ENCODE peak calls at places on chromosomes 16 and 17, in four cellular contexts. One of them, this sample, is unnamed.

GRCh38 chr16:31874354-31875111 is 926 bp downstream of the ZNF267 start:
- DNase-seq in GF-D8: peak; percentile 63
- DNase-seq in thoracic aorta: no peak
- DNase-seq in aorta: no peak
- DNase-seq in this sample: no peak

GRCh38 chr17:76369804-76370203 is 14.6 kb upstream of the SPHK1 start:
- DNase-seq in aorta: no peak
- DNase-seq in GF-D8: no peak
- DNase-seq in thoracic aorta: no peak
- DNase-seq in this sample: no peak

GRCh38 chr16:57747996-57748395 is 12.4 kb downstream of the KATNB1 start:
- DNase-seq in aorta: no peak
- DNase-seq in GF-D8: no peak
- DNase-seq in thoracic aorta: no peak
- DNase-seq in this sample: no peak

GRCh38 chr17:45228985-45229517 is 7.4 kb downstream of the FMNL1 start:
- DNase-seq in thoracic aorta: peak; percentile 20
- DNase-seq in aorta: peak; percentile 91
- DNase-seq in GF-D8: peak; percentile 95
- DNase-seq in this sample: no peak

GRCh38 chr16:85187886-85188285 is 75.6 kb upstream of the CIBAR2 start:
- DNase-seq in aorta: no peak
- DNase-seq in GF-D8: no peak
- DNase-seq in thoracic aorta: no peak
- DNase-seq in this sample: no peak

GRCh38 chr17:68294617-68295016 is 3.3 kb downstream of the ARSG start:
- DNase-seq in aorta: no peak
- DNase-seq in GF-D8: no peak
- DNase-seq in thoracic aorta: no peak
- DNase-seq in this sample: no peak

GRCh38 chr17:13031718-13032350 is 14.0 kb upstream of the ELAC2 start:
- DNase-seq in thoracic aorta: no peak
- DNase-seq in GF-D8: no peak
- DNase-seq in aorta: no peak
- DNase-seq in this sample: no peak

GRCh38 chr16:89090669-89091426 is 2.8 kb upstream of the ACSF3 start:
- DNase-seq in GF-D8: no peak
- DNase-seq in aorta: no peak
- DNase-seq in thoracic aorta: no peak
- DNase-seq in this sample: no peak

GRCh38 chr17:28154242-28154641 is 111.8 kb downstream of the NLK start:
- DNase-seq in aorta: no peak
- DNase-seq in GF-D8: no peak
- DNase-seq in thoracic aorta: no peak
- DNase-seq in this sample: no peak

GRCh38 chr16:22843122-22843521 is 29.2 kb downstream of the HS3ST2 start:
- DNase-seq in GF-D8: no peak
- DNase-seq in aorta: no peak
- DNase-seq in thoracic aorta: no peak
- DNase-seq in this sample: no peak

GRCh38 chr16:10579965-10580918 is at the start of gene EMP2:
- DNase-seq in thoracic aorta: peak; percentile 34
- DNase-seq in GF-D8: no peak
- DNase-seq in aorta: peak; percentile 96
- DNase-seq in this sample: peak; percentile 72

GRCh38 chr17:48704521-48704920 is 17.8 kb downstream of the PRAC1 start:
- DNase-seq in thoracic aorta: no peak
- DNase-seq in aorta: no peak
- DNase-seq in GF-D8: no peak
- DNase-seq in this sample: no peak

GRCh38 chr17:14775761-14776492 is 475.0 kb downstream of the HS3ST3B1 start:
- DNase-seq in aorta: no peak
- DNase-seq in GF-D8: no peak
- DNase-seq in thoracic aorta: no peak
- DNase-seq in this sample: no peak

GRCh38 chr17:19728114-19728495 is 11.7 kb upstream of the SLC47A2 start:
- DNase-seq in thoracic aorta: peak; percentile 40
- DNase-seq in aorta: peak; percentile 93
- DNase-seq in GF-D8: no peak
- DNase-seq in this sample: peak; percentile 89

GRCh38 chr17:17525956-17526355 is 29.8 kb upstream of the RASD1 start:
- DNase-seq in thoracic aorta: no peak
- DNase-seq in aorta: no peak
- DNase-seq in GF-D8: no peak
- DNase-seq in this sample: no peak

GRCh38 chr17:63841350-63842172 is 924 bp downstream of the SMARCD2 start:
- DNase-seq in aorta: peak; percentile 82
- DNase-seq in GF-D8: no peak
- DNase-seq in thoracic aorta: no peak
- DNase-seq in this sample: peak; percentile 60

GRCh38 chr17:17694229-17695081 is 13.2 kb downstream of the RAI1 start:
- DNase-seq in GF-D8: no peak
- DNase-seq in aorta: peak; percentile 91
- DNase-seq in thoracic aorta: peak; percentile 36
- DNase-seq in this sample: peak; percentile 75

GRCh38 chr16:71542377-71542776 is 16.2 kb downstream of the CHST4 start:
- DNase-seq in aorta: no peak
- DNase-seq in GF-D8: no peak
- DNase-seq in thoracic aorta: no peak
- DNase-seq in this sample: no peak

GRCh38 chr17:65191805-65192740 is 54.9 kb downstream of the RGS9 start:
- DNase-seq in thoracic aorta: no peak
- DNase-seq in aorta: no peak
- DNase-seq in GF-D8: no peak
- DNase-seq in this sample: no peak

GRCh38 chr16:67035364-67035763 is 6.4 kb downstream of the CBFB start:
- DNase-seq in aorta: no peak
- DNase-seq in thoracic aorta: no peak
- DNase-seq in GF-D8: no peak
- DNase-seq in this sample: no peak

GRCh38 chr16:35134471-35134870 is 1675.1 kb downstream of the TP53TG3F start:
- DNase-seq in thoracic aorta: no peak
- DNase-seq in GF-D8: no peak
- DNase-seq in aorta: no peak
- DNase-seq in this sample: no peak

GRCh38 chr17:75181110-75181509 is 1.6 kb downstream of the SUMO2 start:
- DNase-seq in aorta: no peak
- DNase-seq in GF-D8: no peak
- DNase-seq in thoracic aorta: no peak
- DNase-seq in this sample: no peak

GRCh38 chr17:3002538-3003301 is 60.7 kb downstream of the OR1D5 start:
- DNase-seq in aorta: no peak
- DNase-seq in GF-D8: peak; percentile 48
- DNase-seq in thoracic aorta: no peak
- DNase-seq in this sample: no peak

GRCh38 chr17:18362509-18363020 is 785 bp downstream of the SHMT1 start:
- DNase-seq in aorta: no peak
- DNase-seq in GF-D8: no peak
- DNase-seq in thoracic aorta: no peak
- DNase-seq in this sample: no peak

GRCh38 chr16:12652924-12653323 is 150.8 kb downstream of the CPPED1 start:
- DNase-seq in GF-D8: no peak
- DNase-seq in thoracic aorta: no peak
- DNase-seq in aorta: no peak
- DNase-seq in this sample: no peak

GRCh38 chr17:55458977-55459376 is 37.3 kb upstream of the MMD start:
- DNase-seq in thoracic aorta: no peak
- DNase-seq in GF-D8: no peak
- DNase-seq in aorta: no peak
- DNase-seq in this sample: no peak

GRCh38 chr16:59170065-59170712 is 436.1 kb upstream of the GOT2 start:
- DNase-seq in aorta: no peak
- DNase-seq in thoracic aorta: no peak
- DNase-seq in GF-D8: no peak
- DNase-seq in this sample: no peak

GRCh38 chr16:84553873-84554399 is 49.5 kb upstream of the MEAK7 start:
- DNase-seq in GF-D8: no peak
- DNase-seq in aorta: peak; percentile 53
- DNase-seq in thoracic aorta: no peak
- DNase-seq in this sample: no peak

GRCh38 chr16:11705311-11705710 is 37.1 kb downstream of the SNN start:
- DNase-seq in GF-D8: no peak
- DNase-seq in thoracic aorta: no peak
- DNase-seq in aorta: no peak
- DNase-seq in this sample: no peak

GRCh38 chr17:4219241-4219640 is 44.5 kb downstream of the ANKFY1 start:
- DNase-seq in GF-D8: no peak
- DNase-seq in thoracic aorta: no peak
- DNase-seq in aorta: no peak
- DNase-seq in this sample: no peak